ENCODE peak calls at places on chromosomes 12 and 14, in seven cellular contexts. One of them, this sample, is unnamed.
A peak's percentile ranks its signal among the peaks of the same experiment; 100 is the strongest.

GRCh38 chr14:65333926-65334687 is 78.4 kb upstream of the FUT8 start:
- DNase-seq in pancreas: no peak
- DNase-seq in IMR-90: peak; percentile 86
- DNase-seq in psoas muscle: peak; percentile 71
- DNase-seq in suprapubic skin: no peak
- DNase-seq in SK-N-SH: no peak
- DNase-seq in transverse colon: peak; percentile 72
- DNase-seq in this sample: peak; percentile 51

GRCh38 chr12:96988919-96989318 is 81.9 kb downstream of the NEDD1 start:
- DNase-seq in pancreas: no peak
- DNase-seq in IMR-90: no peak
- DNase-seq in psoas muscle: no peak
- DNase-seq in suprapubic skin: no peak
- DNase-seq in SK-N-SH: no peak
- DNase-seq in transverse colon: no peak
- DNase-seq in this sample: no peak

GRCh38 chr12:63845726-63846125 is 1.2 kb downstream of the SRGAP1 start:
- DNase-seq in pancreas: no peak
- DNase-seq in IMR-90: peak; percentile 54
- DNase-seq in psoas muscle: no peak
- DNase-seq in suprapubic skin: no peak
- DNase-seq in SK-N-SH: peak; percentile 18
- DNase-seq in transverse colon: peak; percentile 30
- DNase-seq in this sample: peak; percentile 52

GRCh38 chr12:65943388-65944137 is 119.3 kb downstream of the HMGA2 start:
- DNase-seq in pancreas: no peak
- DNase-seq in IMR-90: no peak
- DNase-seq in psoas muscle: no peak
- DNase-seq in suprapubic skin: no peak
- DNase-seq in SK-N-SH: no peak
- DNase-seq in transverse colon: no peak
- DNase-seq in this sample: no peak

GRCh38 chr12:44507471-44507870 is 368.6 kb downstream of the NELL2 start:
- DNase-seq in pancreas: no peak
- DNase-seq in IMR-90: no peak
- DNase-seq in psoas muscle: no peak
- DNase-seq in suprapubic skin: no peak
- DNase-seq in SK-N-SH: no peak
- DNase-seq in transverse colon: no peak
- DNase-seq in this sample: no peak

GRCh38 chr12:95215925-95216324 is 1.3 kb downstream of the FGD6 start:
- DNase-seq in pancreas: no peak
- DNase-seq in IMR-90: peak; percentile 75
- DNase-seq in psoas muscle: no peak
- DNase-seq in suprapubic skin: no peak
- DNase-seq in SK-N-SH: no peak
- DNase-seq in transverse colon: no peak
- DNase-seq in this sample: no peak

GRCh38 chr12:10968765-10969456 is 17.8 kb downstream of the TAS2R50 start:
- DNase-seq in pancreas: no peak
- DNase-seq in IMR-90: peak; percentile 69
- DNase-seq in psoas muscle: peak; percentile 53
- DNase-seq in suprapubic skin: peak; percentile 67
- DNase-seq in SK-N-SH: no peak
- DNase-seq in transverse colon: no peak
- DNase-seq in this sample: no peak

GRCh38 chr14:64788706-64789105 is 84.5 kb downstream of the PLEKHG3 start:
- DNase-seq in pancreas: no peak
- DNase-seq in IMR-90: peak; percentile 94
- DNase-seq in psoas muscle: no peak
- DNase-seq in suprapubic skin: no peak
- DNase-seq in SK-N-SH: no peak
- DNase-seq in transverse colon: no peak
- DNase-seq in this sample: no peak

GRCh38 chr12:51240971-51241370 is 2.3 kb downstream of the DAZAP2 start:
- DNase-seq in pancreas: no peak
- DNase-seq in IMR-90: peak; percentile 83
- DNase-seq in psoas muscle: no peak
- DNase-seq in suprapubic skin: peak; percentile 40
- DNase-seq in SK-N-SH: no peak
- DNase-seq in transverse colon: no peak
- DNase-seq in this sample: no peak

GRCh38 chr12:50218386-50218785 is 51.2 kb upstream of the CERS5 start:
- DNase-seq in pancreas: no peak
- DNase-seq in IMR-90: peak; percentile 71
- DNase-seq in psoas muscle: no peak
- DNase-seq in suprapubic skin: no peak
- DNase-seq in SK-N-SH: no peak
- DNase-seq in transverse colon: no peak
- DNase-seq in this sample: no peak

GRCh38 chr12:18250313-18250916 is 10.9 kb upstream of the PIK3C2G start:
- DNase-seq in pancreas: no peak
- DNase-seq in IMR-90: peak; percentile 76
- DNase-seq in psoas muscle: no peak
- DNase-seq in suprapubic skin: no peak
- DNase-seq in SK-N-SH: peak; percentile 26
- DNase-seq in transverse colon: no peak
- DNase-seq in this sample: peak; percentile 38

GRCh38 chr12:51693569-51693968 is 102.5 kb downstream of the SCN8A start:
- DNase-seq in pancreas: no peak
- DNase-seq in IMR-90: no peak
- DNase-seq in psoas muscle: no peak
- DNase-seq in suprapubic skin: no peak
- DNase-seq in SK-N-SH: no peak
- DNase-seq in transverse colon: no peak
- DNase-seq in this sample: no peak

GRCh38 chr14:63964063-63964462 is 111.3 kb downstream of the SYNE2 start:
- DNase-seq in pancreas: no peak
- DNase-seq in IMR-90: no peak
- DNase-seq in psoas muscle: no peak
- DNase-seq in suprapubic skin: no peak
- DNase-seq in SK-N-SH: no peak
- DNase-seq in transverse colon: no peak
- DNase-seq in this sample: peak; percentile 38

GRCh38 chr12:28998662-28999120 is 150.4 kb upstream of the FAR2 start:
- DNase-seq in pancreas: no peak
- DNase-seq in IMR-90: peak; percentile 56
- DNase-seq in psoas muscle: no peak
- DNase-seq in suprapubic skin: no peak
- DNase-seq in SK-N-SH: peak; percentile 23
- DNase-seq in transverse colon: no peak
- DNase-seq in this sample: no peak

GRCh38 chr12:120204171-120204570 is 3.3 kb upstream of the RPLP0 start:
- DNase-seq in pancreas: no peak
- DNase-seq in IMR-90: no peak
- DNase-seq in psoas muscle: no peak
- DNase-seq in suprapubic skin: no peak
- DNase-seq in SK-N-SH: no peak
- DNase-seq in transverse colon: no peak
- DNase-seq in this sample: no peak

GRCh38 chr12:127548123-127548553 is 718.8 kb upstream of the TMEM132C start:
- DNase-seq in pancreas: no peak
- DNase-seq in IMR-90: peak; percentile 72
- DNase-seq in psoas muscle: no peak
- DNase-seq in suprapubic skin: no peak
- DNase-seq in SK-N-SH: no peak
- DNase-seq in transverse colon: no peak
- DNase-seq in this sample: no peak

GRCh38 chr14:57983235-57983634 is 117.3 kb upstream of the SLC35F4 start:
- DNase-seq in pancreas: no peak
- DNase-seq in IMR-90: no peak
- DNase-seq in psoas muscle: no peak
- DNase-seq in suprapubic skin: no peak
- DNase-seq in SK-N-SH: no peak
- DNase-seq in transverse colon: no peak
- DNase-seq in this sample: no peak

GRCh38 chr12:93005928-93006654 is 77.0 kb upstream of the EEA1 start:
- DNase-seq in pancreas: no peak
- DNase-seq in IMR-90: no peak
- DNase-seq in psoas muscle: no peak
- DNase-seq in suprapubic skin: no peak
- DNase-seq in SK-N-SH: no peak
- DNase-seq in transverse colon: no peak
- DNase-seq in this sample: no peak

GRCh38 chr12:57127101-57127709 is 1.1 kb upstream of the LRP1 start:
- DNase-seq in pancreas: peak; percentile 85
- DNase-seq in IMR-90: no peak
- DNase-seq in psoas muscle: peak; percentile 78
- DNase-seq in suprapubic skin: peak; percentile 84
- DNase-seq in SK-N-SH: peak; percentile 67
- DNase-seq in transverse colon: peak; percentile 90
- DNase-seq in this sample: peak; percentile 94

GRCh38 chr14:75518625-75519024 is 3.6 kb upstream of the BATF start:
- DNase-seq in pancreas: no peak
- DNase-seq in IMR-90: no peak
- DNase-seq in psoas muscle: no peak
- DNase-seq in suprapubic skin: no peak
- DNase-seq in SK-N-SH: no peak
- DNase-seq in transverse colon: no peak
- DNase-seq in this sample: no peak

GRCh38 chr14:91885113-91885712 is 17.9 kb upstream of the TC2N start:
- DNase-seq in pancreas: no peak
- DNase-seq in IMR-90: no peak
- DNase-seq in psoas muscle: no peak
- DNase-seq in suprapubic skin: no peak
- DNase-seq in SK-N-SH: no peak
- DNase-seq in transverse colon: no peak
- DNase-seq in this sample: no peak

GRCh38 chr14:77909911-77910310 is 110.0 kb downstream of the ADCK1 start:
- DNase-seq in pancreas: no peak
- DNase-seq in IMR-90: no peak
- DNase-seq in psoas muscle: no peak
- DNase-seq in suprapubic skin: peak; percentile 14
- DNase-seq in SK-N-SH: no peak
- DNase-seq in transverse colon: no peak
- DNase-seq in this sample: no peak

GRCh38 chr14:36949371-36949770 is 223.0 kb downstream of the SLC25A21 start:
- DNase-seq in pancreas: no peak
- DNase-seq in IMR-90: no peak
- DNase-seq in psoas muscle: no peak
- DNase-seq in suprapubic skin: no peak
- DNase-seq in SK-N-SH: no peak
- DNase-seq in transverse colon: no peak
- DNase-seq in this sample: no peak

GRCh38 chr12:6998708-6999451 is 19.4 kb downstream of the LPCAT3 start:
- DNase-seq in pancreas: peak; percentile 47
- DNase-seq in IMR-90: no peak
- DNase-seq in psoas muscle: no peak
- DNase-seq in suprapubic skin: no peak
- DNase-seq in SK-N-SH: no peak
- DNase-seq in transverse colon: no peak
- DNase-seq in this sample: no peak
- H3K4me3 ChIP-seq in pancreas: no peak overlapping the region
- H3K4me3 ChIP-seq in IMR-90: no peak overlapping the region
- H3K4me3 ChIP-seq in psoas muscle: no peak overlapping the region
- H3K4me3 ChIP-seq in suprapubic skin: no peak overlapping the region
- H3K4me3 ChIP-seq in SK-N-SH: no peak overlapping the region
- H3K4me3 ChIP-seq in transverse colon: no peak overlapping the region
- H3K4me3 ChIP-seq in this sample: no peak overlapping the region

GRCh38 chr14:32546246-32546645 is 217.1 kb downstream of the AKAP6 start:
- DNase-seq in pancreas: no peak
- DNase-seq in IMR-90: no peak
- DNase-seq in psoas muscle: no peak
- DNase-seq in suprapubic skin: no peak
- DNase-seq in SK-N-SH: no peak
- DNase-seq in transverse colon: no peak
- DNase-seq in this sample: no peak
- H3K4me1 ChIP-seq in pancreas: peaks cover 3% of the 10 kb centered on the region
- H3K4me1 ChIP-seq in IMR-90: no peaks in the 10 kb centered on the region
- H3K4me1 ChIP-seq in psoas muscle: peaks cover 36% of the 10 kb centered on the region
- H3K4me1 ChIP-seq in suprapubic skin: no peaks in the 10 kb centered on the region
- H3K4me1 ChIP-seq in SK-N-SH: no peaks in the 10 kb centered on the region
- H3K4me1 ChIP-seq in transverse colon: no peaks in the 10 kb centered on the region
- H3K4me1 ChIP-seq in this sample: no peaks in the 10 kb centered on the region

DNA sequence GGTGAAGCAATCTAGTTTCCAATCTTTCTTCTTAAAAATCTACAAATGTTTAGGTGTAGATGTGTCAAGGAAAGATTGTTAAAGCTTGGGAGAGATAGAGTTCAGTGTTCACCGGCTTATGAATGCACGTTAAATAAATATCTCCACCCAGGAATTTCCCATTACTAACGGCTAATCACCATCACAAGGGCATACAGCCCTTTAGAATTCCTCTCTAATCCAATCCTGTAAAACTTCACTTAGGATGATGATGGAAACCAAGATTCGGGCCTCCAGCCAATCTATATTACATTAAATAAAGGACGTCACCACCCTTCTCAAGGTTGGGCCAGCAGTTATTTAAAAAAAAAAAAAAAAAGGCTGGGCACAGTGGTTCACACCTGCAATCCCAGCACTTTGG is 23.3 kb downstream of the DUSP16 start:
- DNase-seq in pancreas: no peak
- DNase-seq in IMR-90: peak; percentile 36
- DNase-seq in psoas muscle: no peak
- DNase-seq in suprapubic skin: no peak
- DNase-seq in SK-N-SH: no peak
- DNase-seq in transverse colon: peak; percentile 49
- DNase-seq in this sample: peak; percentile 72
- TF ChIP-seq CTCF in pancreas: no peak
- TF ChIP-seq CTCF in IMR-90: no peak
- TF ChIP-seq CTCF in psoas muscle: no peak
- TF ChIP-seq CTCF in suprapubic skin: no peak
- TF ChIP-seq CTCF in SK-N-SH: no peak
- TF ChIP-seq CTCF in transverse colon: no peak
- TF ChIP-seq CTCF in this sample: no peak

GRCh38 chr14:68082698-68083291 is 263.2 kb downstream of the RAD51B start:
- DNase-seq in pancreas: no peak
- DNase-seq in IMR-90: no peak
- DNase-seq in psoas muscle: no peak
- DNase-seq in suprapubic skin: no peak
- DNase-seq in SK-N-SH: no peak
- DNase-seq in transverse colon: no peak
- DNase-seq in this sample: no peak

GRCh38 chr14:68081489-68081888 is 261.9 kb downstream of the RAD51B start:
- DNase-seq in pancreas: no peak
- DNase-seq in IMR-90: no peak
- DNase-seq in psoas muscle: no peak
- DNase-seq in suprapubic skin: no peak
- DNase-seq in SK-N-SH: no peak
- DNase-seq in transverse colon: no peak
- DNase-seq in this sample: no peak

GRCh38 chr14:68079941-68080697 is 260.5 kb downstream of the RAD51B start:
- DNase-seq in pancreas: no peak
- DNase-seq in IMR-90: peak; percentile 47
- DNase-seq in psoas muscle: no peak
- DNase-seq in suprapubic skin: no peak
- DNase-seq in SK-N-SH: no peak
- DNase-seq in transverse colon: no peak
- DNase-seq in this sample: no peak

GRCh38 chr14:68085742-68086141 is 266.2 kb downstream of the RAD51B start:
- DNase-seq in pancreas: peak; percentile 29
- DNase-seq in IMR-90: no peak
- DNase-seq in psoas muscle: no peak
- DNase-seq in suprapubic skin: no peak
- DNase-seq in SK-N-SH: no peak
- DNase-seq in transverse colon: no peak
- DNase-seq in this sample: no peak

DNA sequence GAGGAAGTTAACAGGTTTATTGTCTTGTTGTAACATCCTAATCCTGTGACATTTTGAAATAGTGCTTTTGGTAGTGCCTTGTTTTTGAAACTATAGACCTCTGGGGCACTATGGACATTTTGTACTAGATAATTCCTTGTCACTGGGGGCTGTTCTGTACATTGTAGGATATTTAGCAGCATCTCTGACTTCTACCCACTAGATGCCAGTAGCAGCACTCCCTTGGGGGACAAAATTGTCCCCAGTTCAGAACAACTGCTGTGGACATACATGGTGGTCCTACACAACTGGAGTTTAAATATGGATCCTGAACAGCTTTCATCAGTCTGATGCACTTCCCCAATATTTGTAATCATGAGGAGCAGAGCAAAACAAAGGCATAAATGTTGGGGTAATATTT is 264.7 kb downstream of the RAD51B start:
- DNase-seq in pancreas: no peak
- DNase-seq in IMR-90: peak; percentile 45
- DNase-seq in psoas muscle: no peak
- DNase-seq in suprapubic skin: no peak
- DNase-seq in SK-N-SH: no peak
- DNase-seq in transverse colon: no peak
- DNase-seq in this sample: no peak
- H3K4me3 ChIP-seq in pancreas: no peak overlapping the region
- H3K4me3 ChIP-seq in IMR-90: no peak overlapping the region
- H3K4me3 ChIP-seq in psoas muscle: no peak overlapping the region
- H3K4me3 ChIP-seq in suprapubic skin: no peak overlapping the region
- H3K4me3 ChIP-seq in SK-N-SH: no peak overlapping the region
- H3K4me3 ChIP-seq in transverse colon: no peak overlapping the region
- H3K4me3 ChIP-seq in this sample: no peak overlapping the region